ENCODE peak calls at places on chromosome 6, in six cellular contexts. One of them, this sample, is unnamed.

GRCh38 chr6:157551041-157551832 is 170.2 kb downstream of the ZDHHC14 start:
- DNase-seq in GM23248: no peak
- DNase-seq in heart right ventricle: no peak
- DNase-seq in PC-3: peak
- DNase-seq in sigmoid colon: no peak
- DNase-seq in endodermal cell: peak
- DNase-seq in this sample: no peak

GRCh38 chr6:165178056-165178455 is 131.3 kb downstream of the C6orf118 start:
- DNase-seq in GM23248: peak
- DNase-seq in heart right ventricle: no peak
- DNase-seq in PC-3: peak
- DNase-seq in sigmoid colon: no peak
- DNase-seq in endodermal cell: no peak
- DNase-seq in this sample: no peak

GRCh38 chr6:38818691-38819090 is 103.6 kb downstream of the DNAH8 start:
- DNase-seq in GM23248: no peak
- DNase-seq in heart right ventricle: no peak
- DNase-seq in PC-3: no peak
- DNase-seq in sigmoid colon: no peak
- DNase-seq in endodermal cell: no peak
- DNase-seq in this sample: no peak

GRCh38 chr6:135236732-135237131 is 55.6 kb downstream of the MYB start:
- DNase-seq in GM23248: no peak
- DNase-seq in heart right ventricle: no peak
- DNase-seq in PC-3: no peak
- DNase-seq in sigmoid colon: no peak
- DNase-seq in endodermal cell: peak
- DNase-seq in this sample: no peak

GRCh38 chr6:22551280-22551679 is 18.1 kb upstream of the HDGFL1 start:
- DNase-seq in GM23248: no peak
- DNase-seq in heart right ventricle: no peak
- DNase-seq in PC-3: peak
- DNase-seq in sigmoid colon: no peak
- DNase-seq in endodermal cell: no peak
- DNase-seq in this sample: no peak

GRCh38 chr6:151141685-151142084 is 98.1 kb upstream of the AKAP12 start:
- DNase-seq in GM23248: no peak
- DNase-seq in heart right ventricle: peak
- DNase-seq in PC-3: peak
- DNase-seq in sigmoid colon: no peak
- DNase-seq in endodermal cell: no peak
- DNase-seq in this sample: no peak

GRCh38 chr6:13926378-13926777 is 1.6 kb downstream of the RNF182 start:
- DNase-seq in GM23248: no peak
- DNase-seq in heart right ventricle: no peak
- DNase-seq in PC-3: no peak
- DNase-seq in sigmoid colon: no peak
- DNase-seq in endodermal cell: no peak
- DNase-seq in this sample: no peak

GRCh38 chr6:85594197-85594930 is 706 bp upstream of the SNX14 start:
- DNase-seq in GM23248: peak
- DNase-seq in heart right ventricle: no peak
- DNase-seq in PC-3: no peak
- DNase-seq in sigmoid colon: no peak
- DNase-seq in endodermal cell: no peak
- DNase-seq in this sample: peak

GRCh38 chr6:36455486-36456027 is 12.8 kb downstream of the KCTD20 start:
- DNase-seq in GM23248: no peak
- DNase-seq in heart right ventricle: no peak
- DNase-seq in PC-3: peak
- DNase-seq in sigmoid colon: no peak
- DNase-seq in endodermal cell: no peak
- DNase-seq in this sample: no peak

GRCh38 chr6:5213851-5214507 is 46.8 kb downstream of the LYRM4 start:
- DNase-seq in GM23248: peak
- DNase-seq in heart right ventricle: peak
- DNase-seq in PC-3: peak
- DNase-seq in sigmoid colon: no peak
- DNase-seq in endodermal cell: no peak
- DNase-seq in this sample: no peak

GRCh38 chr6:17291778-17292177 is 10.6 kb downstream of the RBM24 start:
- DNase-seq in GM23248: no peak
- DNase-seq in heart right ventricle: no peak
- DNase-seq in PC-3: no peak
- DNase-seq in sigmoid colon: no peak
- DNase-seq in endodermal cell: no peak
- DNase-seq in this sample: no peak

GRCh38 chr6:149752600-149752999 is 3.1 kb downstream of the PCMT1 start:
- DNase-seq in GM23248: peak
- DNase-seq in heart right ventricle: no peak
- DNase-seq in PC-3: no peak
- DNase-seq in sigmoid colon: no peak
- DNase-seq in endodermal cell: no peak
- DNase-seq in this sample: no peak
- H3K27ac ChIP-seq in GM23248: peak
- H3K27ac ChIP-seq in heart right ventricle: no peak
- H3K27ac ChIP-seq in PC-3: no peak
- H3K27ac ChIP-seq in sigmoid colon: no peak
- H3K27ac ChIP-seq in endodermal cell: no peak
- H3K27ac ChIP-seq in this sample: no peak

DNA sequence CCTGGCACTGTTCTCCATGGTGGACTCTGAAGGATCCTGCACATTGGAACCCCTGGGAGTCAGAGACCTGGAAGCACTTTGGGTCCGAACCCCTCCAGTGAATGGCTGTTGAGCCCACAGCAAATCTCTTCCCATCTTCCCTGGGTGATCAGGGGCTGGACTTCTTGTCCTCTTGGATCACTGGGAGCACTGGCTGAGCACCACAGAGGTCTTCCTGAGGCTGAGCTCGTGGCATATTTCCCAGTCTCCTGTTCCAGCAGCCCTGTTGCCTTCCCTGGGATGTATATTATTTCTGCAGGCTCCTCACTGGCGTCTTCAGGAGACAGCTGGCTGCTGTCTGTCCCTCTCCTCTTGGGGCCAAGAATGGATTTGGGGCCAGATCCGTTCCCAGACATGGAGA is 43.3 kb downstream of the PTK7 start:
- DNase-seq in GM23248: no peak
- DNase-seq in heart right ventricle: no peak
- DNase-seq in PC-3: no peak
- DNase-seq in sigmoid colon: no peak
- DNase-seq in endodermal cell: no peak
- DNase-seq in this sample: no peak
- H3K27ac ChIP-seq in GM23248: no peak
- H3K27ac ChIP-seq in heart right ventricle: no peak
- H3K27ac ChIP-seq in PC-3: no peak
- H3K27ac ChIP-seq in sigmoid colon: no peak
- H3K27ac ChIP-seq in endodermal cell: no peak
- H3K27ac ChIP-seq in this sample: no peak

GRCh38 chr6:39884696-39885095 is 49.6 kb downstream of the MOCS1 start:
- DNase-seq in GM23248: peak
- DNase-seq in heart right ventricle: no peak
- DNase-seq in PC-3: no peak
- DNase-seq in sigmoid colon: no peak
- DNase-seq in endodermal cell: no peak
- DNase-seq in this sample: no peak
- H3K27ac ChIP-seq in GM23248: no peak
- H3K27ac ChIP-seq in heart right ventricle: peak
- H3K27ac ChIP-seq in PC-3: no peak
- H3K27ac ChIP-seq in sigmoid colon: peak
- H3K27ac ChIP-seq in endodermal cell: no peak
- H3K27ac ChIP-seq in this sample: no peak

GRCh38 chr6:131581523-131581922 is 8.5 kb downstream of the ARG1 start:
- DNase-seq in GM23248: no peak
- DNase-seq in heart right ventricle: no peak
- DNase-seq in PC-3: no peak
- DNase-seq in sigmoid colon: no peak
- DNase-seq in endodermal cell: no peak
- DNase-seq in this sample: no peak

GRCh38 chr6:131586544-131586943 is 13.5 kb downstream of the ARG1 start:
- DNase-seq in GM23248: no peak
- DNase-seq in heart right ventricle: no peak
- DNase-seq in PC-3: no peak
- DNase-seq in sigmoid colon: no peak
- DNase-seq in endodermal cell: no peak
- DNase-seq in this sample: peak
- H3K27ac ChIP-seq in GM23248: no peak
- H3K27ac ChIP-seq in heart right ventricle: no peak
- H3K27ac ChIP-seq in PC-3: no peak
- H3K27ac ChIP-seq in sigmoid colon: no peak
- H3K27ac ChIP-seq in endodermal cell: no peak
- H3K27ac ChIP-seq in this sample: no peak

This sample was measured in caudate nucleus.